ENCODE peak calls at places on chromosomes 3 and 15, in four cellular contexts. One of them, this sample, is unnamed.

GRCh38 chr15:28885630-28886430 is at the start of gene APBA2:
- DNase-seq in Peyer's patch: no peak
- DNase-seq in GM13976: no peak
- DNase-seq in aorta: peak; percentile 76
- DNase-seq in this sample: no peak

GRCh38 chr15:40925863-40926658 is 3.1 kb upstream of the DLL4 start:
- DNase-seq in Peyer's patch: peak; percentile 69
- DNase-seq in GM13976: no peak
- DNase-seq in aorta: no peak
- DNase-seq in this sample: no peak

GRCh38 chr3:63940389-63940757 is 28.2 kb upstream of the SCAANT1 start:
- DNase-seq in Peyer's patch: no peak
- DNase-seq in GM13976: no peak
- DNase-seq in aorta: no peak
- DNase-seq in this sample: peak; percentile 28

GRCh38 chr3:105806361-105806760 is 62.5 kb downstream of the CBLB start:
- DNase-seq in Peyer's patch: no peak
- DNase-seq in GM13976: peak; percentile 24
- DNase-seq in aorta: no peak
- DNase-seq in this sample: peak; percentile 45

GRCh38 chr15:31372635-31373091 is 46.0 kb downstream of the KLF13 start:
- DNase-seq in Peyer's patch: no peak
- DNase-seq in GM13976: no peak
- DNase-seq in aorta: no peak
- DNase-seq in this sample: peak; percentile 54

GRCh38 chr15:71530116-71530515 is 280.2 kb upstream of the NR2E3 start:
- DNase-seq in Peyer's patch: no peak
- DNase-seq in GM13976: no peak
- DNase-seq in aorta: no peak
- DNase-seq in this sample: no peak

GRCh38 chr15:95718441-95718840 is 612.1 kb upstream of the NR2F2 start:
- DNase-seq in Peyer's patch: no peak
- DNase-seq in GM13976: no peak
- DNase-seq in aorta: peak; percentile 77
- DNase-seq in this sample: no peak

GRCh38 chr3:46030626-46031025 is 3.3 kb upstream of the XCR1 start:
- DNase-seq in Peyer's patch: no peak
- DNase-seq in GM13976: no peak
- DNase-seq in aorta: no peak
- DNase-seq in this sample: no peak

GRCh38 chr3:31546152-31546551 is 13.4 kb downstream of the STT3B start:
- DNase-seq in Peyer's patch: no peak
- DNase-seq in GM13976: no peak
- DNase-seq in aorta: no peak
- DNase-seq in this sample: no peak

GRCh38 chr3:61009025-61009424 is 242.2 kb downstream of the FHIT start:
- DNase-seq in Peyer's patch: no peak
- DNase-seq in GM13976: no peak
- DNase-seq in aorta: no peak
- DNase-seq in this sample: no peak

GRCh38 chr3:177960014-177960413 is 576.2 kb upstream of the KCNMB2 start:
- DNase-seq in Peyer's patch: no peak
- DNase-seq in GM13976: no peak
- DNase-seq in aorta: no peak
- DNase-seq in this sample: no peak

GRCh38 chr15:67746022-67746421 is 79.3 kb upstream of the SKOR1 start:
- DNase-seq in Peyer's patch: no peak
- DNase-seq in GM13976: no peak
- DNase-seq in aorta: no peak
- DNase-seq in this sample: peak; percentile 3

GRCh38 chr3:54120657-54121403 is 1.5 kb upstream of the CACNA2D3 start:
- DNase-seq in Peyer's patch: no peak
- DNase-seq in GM13976: peak; percentile 55
- DNase-seq in aorta: no peak
- DNase-seq in this sample: no peak

GRCh38 chr3:195237981-195238625 is 32.9 kb downstream of the XXYLT1 start:
- DNase-seq in Peyer's patch: peak; percentile 15
- DNase-seq in GM13976: no peak
- DNase-seq in aorta: no peak
- DNase-seq in this sample: no peak

GRCh38 chr3:187669675-187670504 is at the start of gene SST:
- DNase-seq in Peyer's patch: no peak
- DNase-seq in GM13976: no peak
- DNase-seq in aorta: peak; percentile 83
- DNase-seq in this sample: no peak

GRCh38 chr3:17070560-17070959 is 185.8 kb downstream of the PLCL2 start:
- DNase-seq in Peyer's patch: no peak
- DNase-seq in GM13976: no peak
- DNase-seq in aorta: no peak
- DNase-seq in this sample: no peak

GRCh38 chr3:189836795-189837194 is 205.6 kb downstream of the TP63 start:
- DNase-seq in Peyer's patch: no peak
- DNase-seq in GM13976: no peak
- DNase-seq in aorta: no peak
- DNase-seq in this sample: no peak

GRCh38 chr15:66854012-66854965 is 152.3 kb downstream of the SMAD6 start:
- DNase-seq in Peyer's patch: peak; percentile 25
- DNase-seq in GM13976: no peak
- DNase-seq in aorta: no peak
- DNase-seq in this sample: no peak

GRCh38 chr15:89107984-89108383 is 19.7 kb downstream of the ABHD2 start:
- DNase-seq in Peyer's patch: no peak
- DNase-seq in GM13976: no peak
- DNase-seq in aorta: no peak
- DNase-seq in this sample: no peak

GRCh38 chr15:82186748-82187415 is 75.7 kb downstream of the EFL1 start:
- DNase-seq in Peyer's patch: no peak
- DNase-seq in GM13976: peak; percentile 41
- DNase-seq in aorta: no peak
- DNase-seq in this sample: no peak

GRCh38 chr3:133130168-133130567 is 92.0 kb downstream of the TMEM108 start:
- DNase-seq in Peyer's patch: no peak
- DNase-seq in GM13976: no peak
- DNase-seq in aorta: no peak
- DNase-seq in this sample: no peak

This sample was measured in AG09319.